ENCODE peak calls at places on chromosome 1, in four cellular contexts. J, C, I and A are unnamed samples.

GRCh38 chr1:222054416-222054815 is 312.5 kb upstream of the DUSP10 start:
- DNase-seq in J (no peak), C (no peak), I (no peak), A (no peak)

GRCh38 chr1:8314346-8315280 is 3.3 kb upstream of the SLC45A1 start:
- DNase-seq in C (peak; percentile 41), J (peak; percentile 34), I (peak; percentile 54), A (peak; percentile 93)

GRCh38 chr1:86478747-86479146 is 10.0 kb downstream of the CLCA1 start:
- DNase-seq in C (no peak), J (no peak), I (no peak), A (no peak)

GRCh38 chr1:33349081-33349759 is 28.3 kb upstream of the A3GALT2 start:
- DNase-seq in J (no peak), C (no peak), I (peak; percentile 68), A (peak; percentile 34)

GRCh38 chr1:67721650-67722291 is 36.8 kb downstream of the GADD45A start:
- DNase-seq in I (no peak), C (no peak), J (no peak), A (no peak)

GRCh38 chr1:181260994-181261393 is 172.5 kb downstream of the IER5 start:
- DNase-seq in J (no peak), I (no peak), C (no peak), A (no peak)

GRCh38 chr1:25083481-25084345 is 148.6 kb downstream of the SYF2 start:
- DNase-seq in I (no peak), C (no peak), J (no peak), A (no peak)

GRCh38 chr1:234125283-234125682 is 220.8 kb downstream of the SLC35F3 start:
- DNase-seq in I (no peak), J (no peak), C (no peak), A (no peak)

GRCh38 chr1:208060495-208060894 is 149.6 kb upstream of the CD34 start:
- DNase-seq in C (no peak), I (no peak), J (no peak), A (no peak)

GRCh38 chr1:24463756-24464377 is 38.8 kb upstream of the RCAN3 start:
- DNase-seq in J (no peak), I (no peak), C (no peak), A (peak; percentile 39)

GRCh38 chr1:190373705-190374336 is 103.8 kb downstream of the BRINP3 start:
- DNase-seq in I (no peak), J (no peak), C (no peak), A (no peak)

GRCh38 chr1:21622466-21623315 is 46.5 kb downstream of the RAP1GAP start:
- DNase-seq in C (no peak), J (no peak), I (no peak), A (no peak)